ENCODE peak calls at places on chromosomes 12 and 14, in ten cellular contexts. T, F, S, Y, L, V, H, U, X and B are unnamed samples.

GRCh38 chr12:101839324-101840283 is 8.8 kb upstream of the GNPTAB start:
- DNase-seq in T (peak), F (peak), S (no peak), Y (peak), L (peak), V (peak), H (peak), U (no peak), X (peak), B (peak)

GRCh38 chr14:51607677-51608076 is 44.0 kb upstream of the FRMD6 start:
- DNase-seq in T (no peak), F (peak), S (no peak), Y (no peak), L (no peak), V (no peak), H (no peak), U (no peak), X (no peak), B (peak)

GRCh38 chr12:90102957-90103652 is 394.5 kb upstream of the ATP2B1 start:
- DNase-seq in T (no peak), F (peak), S (no peak), Y (peak), L (peak), V (no peak), H (peak), U (no peak), X (peak), B (peak)

GRCh38 chr12:9204380-9204779 is 3.8 kb downstream of the PZP start:
- DNase-seq in T (no peak), F (no peak), S (no peak), Y (no peak), L (no peak), V (no peak), H (no peak), U (no peak), X (no peak), B (no peak)

GRCh38 chr12:90959538-90960139 is 4.7 kb upstream of the CCER1 start:
- DNase-seq in T (no peak), F (peak), S (no peak), Y (peak), L (peak), V (no peak), H (peak), U (no peak), X (no peak), B (peak)

GRCh38 chr12:131726-132465 is 65.3 kb downstream of the IQSEC3 start:
- DNase-seq in T (no peak), F (no peak), S (no peak), Y (no peak), L (no peak), V (no peak), H (peak), U (no peak), X (no peak), B (no peak)

GRCh38 chr12:108446766-108447165 is 68.3 kb upstream of the FICD start:
- DNase-seq in T (no peak), F (peak), S (no peak), Y (no peak), L (no peak), V (no peak), H (peak), U (peak), X (no peak), B (no peak)

GRCh38 chr12:116713529-116713928 is 24.3 kb downstream of the SPRING1 start:
- DNase-seq in T (no peak), F (no peak), S (no peak), Y (no peak), L (no peak), V (no peak), H (no peak), U (no peak), X (no peak), B (no peak)

GRCh38 chr12:46472893-46473633 is 100.5 kb upstream of the SLC38A2 start:
- DNase-seq in T (no peak), F (peak), S (no peak), Y (no peak), L (peak), V (no peak), H (peak), U (no peak), X (no peak), B (no peak)

GRCh38 chr12:57242329-57242690 is 8.7 kb downstream of the STAC3 start:
- DNase-seq in T (no peak), F (no peak), S (no peak), Y (peak), L (no peak), V (no peak), H (no peak), U (peak), X (no peak), B (no peak)

GRCh38 chr12:115341442-115341841 is 657.5 kb upstream of the TBX3 start:
- DNase-seq in T (peak), F (peak), S (no peak), Y (no peak), L (peak), V (peak), H (peak), U (peak), X (no peak), B (peak)

GRCh38 chr14:35631071-35631805 is 97.3 kb downstream of the INSM2 start:
- DNase-seq in T (no peak), F (peak), S (no peak), Y (no peak), L (no peak), V (no peak), H (no peak), U (no peak), X (no peak), B (no peak)

GRCh38 chr14:73896521-73896920 is 9.9 kb downstream of the ZNF410 start:
- DNase-seq in T (no peak), F (peak), S (no peak), Y (no peak), L (no peak), V (no peak), H (no peak), U (no peak), X (no peak), B (peak)